ENCODE peak calls at places on chromosomes 4 and X, in ten cellular contexts. Q is GM20000; B is kidney epithelial cell; Y is stimulated activated CD4-positive, alpha-beta T cell treated with anti-CD3 and anti-CD28 coated beads, Interleukin-4, amount 100 ng/mL, for 24 hours; J is NCI-H1930; K is activated gamma-delta T cell treated with anti-CD3 and anti-CD28 coated beads, Interleukin-2, amount 50 U/mL, for 16 hours; S is myocyte; V is tibial artery; G is astrocyte of the spinal cord; M is ELR. U is an unnamed sample.

GRCh38 chr4:84167579-84167978 is 331.5 kb downstream of the NKX6-1 start:
- DNase-seq in Q (no peak), B (no peak), Y (no peak), J (no peak), K (no peak), S (no peak), V (no peak), G (no peak), M (no peak), U (no peak)

GRCh38 chr4:8384397-8385060 is 56.0 kb downstream of the ACOX3 start:
- DNase-seq in Q (no peak), B (no peak), Y (no peak), J (no peak), K (no peak), S (no peak), V (no peak), G (no peak), M (no peak), U (no peak)

GRCh38 chr4:101835121-101835904 is 44.8 kb downstream of the BANK1 start:
- DNase-seq in Q (no peak), B (peak), Y (no peak), J (no peak), K (no peak), S (peak), V (no peak), G (peak), M (peak), U (no peak)

GRCh38 chr4:173436149-173436579 is 37.2 kb upstream of the SCRG1 start:
- DNase-seq in Q (no peak), B (peak), Y (no peak), J (peak), K (no peak), S (peak), V (no peak), G (peak), M (peak), U (no peak)

GRCh38 chrX:21766101-21766500 is 8.2 kb upstream of the SMPX start:
- DNase-seq in Q (no peak), B (no peak), Y (no peak), J (no peak), K (no peak), S (no peak), V (no peak), G (no peak), M (peak), U (no peak)

GRCh38 chrX:151239748-151240147 is 63.4 kb downstream of the GPR50 start:
- DNase-seq in Q (no peak), B (no peak), Y (no peak), J (no peak), K (no peak), S (no peak), V (no peak), G (no peak), M (no peak), U (no peak)

GRCh38 chr4:127656047-127656680 is 23.4 kb downstream of the INTU start:
- DNase-seq in Q (no peak), B (no peak), Y (no peak), J (no peak), K (no peak), S (no peak), V (no peak), G (no peak), M (no peak), U (no peak)

GRCh38 chr4:169050308-169050707 is 40.3 kb upstream of the CBR4 start:
- DNase-seq in Q (no peak), B (no peak), Y (no peak), J (no peak), K (no peak), S (no peak), V (no peak), G (no peak), M (no peak), U (no peak)

GRCh38 chrX:12955882-12956703 is 18.8 kb upstream of the TMSB4X start:
- DNase-seq in Q (no peak), B (no peak), Y (peak), J (peak), K (peak), S (peak), V (peak), G (peak), M (peak), U (no peak)

GRCh38 chr4:95209942-95210341 is 338.8 kb downstream of the UNC5C start:
- DNase-seq in Q (no peak), B (no peak), Y (no peak), J (no peak), K (no peak), S (no peak), V (no peak), G (no peak), M (no peak), U (no peak)

GRCh38 chr4:24973471-24974251 is 57.1 kb downstream of the LGI2 start:
- DNase-seq in Q (no peak), B (peak), Y (no peak), J (no peak), K (no peak), S (no peak), V (peak), G (no peak), M (peak), U (no peak)

GRCh38 chrX:79452879-79453278 is 85.7 kb upstream of the ITM2A start:
- DNase-seq in Q (no peak), B (peak), Y (no peak), J (no peak), K (no peak), S (no peak), V (no peak), G (no peak), M (no peak), U (no peak)

GRCh38 chr4:121041307-121042090 is 30.8 kb downstream of the NDNF start:
- DNase-seq in Q (no peak), B (no peak), Y (peak), J (no peak), K (no peak), S (peak), V (no peak), G (no peak), M (peak), U (no peak)

GRCh38 chr4:133270021-133270570 is 121.0 kb downstream of the PCDH10 start:
- DNase-seq in Q (no peak), B (no peak), Y (no peak), J (no peak), K (no peak), S (no peak), V (no peak), G (no peak), M (peak), U (no peak)

GRCh38 chr4:2817701-2818350 is 24.9 kb downstream of the SH3BP2 start:
- DNase-seq in Q (peak), B (no peak), Y (no peak), J (peak), K (no peak), S (no peak), V (no peak), G (no peak), M (peak), U (peak)

GRCh38 chr4:157739237-157739636 is 433.6 kb downstream of the GASK1B start:
- DNase-seq in Q (no peak), B (peak), Y (no peak), J (no peak), K (no peak), S (peak), V (no peak), G (peak), M (peak), U (no peak)

GRCh38 chrX:63186137-63186536 is 165.0 kb downstream of the SPIN4 start:
- DNase-seq in Q (no peak), B (no peak), Y (no peak), J (no peak), K (no peak), S (no peak), V (no peak), G (no peak), M (no peak), U (no peak)

GRCh38 chrX:124307253-124307907 is 25.1 kb upstream of the TEX13D start:
- DNase-seq in Q (no peak), B (no peak), Y (no peak), J (no peak), K (no peak), S (no peak), V (no peak), G (no peak), M (no peak), U (no peak)

GRCh38 chr4:38857354-38858096 is 908 bp upstream of the TLR6 start:
- DNase-seq in Q (peak), B (peak), Y (peak), J (no peak), K (no peak), S (peak), V (peak), G (peak), M (peak), U (no peak)

GRCh38 chr4:182202650-182203049 is 40.6 kb upstream of the TENM3 start:
- DNase-seq in Q (no peak), B (no peak), Y (no peak), J (no peak), K (no peak), S (no peak), V (no peak), G (no peak), M (no peak), U (no peak)

GRCh38 chrX:101051153-101051548 is 760 bp downstream of the TRMT2B start:
- DNase-seq in Q (peak), B (no peak), Y (no peak), J (no peak), K (no peak), S (no peak), V (no peak), G (no peak), M (no peak), U (no peak)

GRCh38 chr4:95549246-95550138 is 719 bp upstream of the UNC5C start:
- DNase-seq in Q (peak), B (no peak), Y (no peak), J (no peak), K (no peak), S (peak), V (no peak), G (peak), M (no peak), U (peak)

GRCh38 chr4:105389167-105389566 is 84.7 kb downstream of the PPA2 start:
- DNase-seq in Q (no peak), B (no peak), Y (no peak), J (no peak), K (no peak), S (no peak), V (no peak), G (peak), M (peak), U (no peak)

U was measured in mesothelial cell of epicardium.